ENCODE peak calls at places on chromosomes 6 and 20, in six cellular contexts. U is upper lobe of left lung, S is HCT116, I is spleen, G is GM12878, E is stomach. L is an unnamed sample.

GRCh38 chr6:130776287-130776925 is 50.8 kb upstream of the SMLR1 start:
- DNase-seq in I (no peak), G (peak; percentile 51), S (no peak), U (no peak), E (no peak), L (no peak)

GRCh38 chr20:50040432-50041237 is 57.9 kb downstream of the SNAI1 start:
- DNase-seq in E (no peak), I (no peak), S (no peak), U (no peak), G (no peak), L (no peak)

GRCh38 chr20:49597825-49598395 is 30.0 kb upstream of the PTGIS start:
- DNase-seq in G (no peak), U (no peak), I (no peak), E (no peak), S (no peak), L (no peak)

GRCh38 chr6:132713355-132714134 is at the start of gene VNN1:
- DNase-seq in U (no peak), E (no peak), G (no peak), I (no peak), S (no peak), L (no peak)

GRCh38 chr6:40997256-40997957 is 41.6 kb downstream of the UNC5CL start:
- DNase-seq in S (peak; percentile 82), E (peak; percentile 67), U (no peak), I (no peak), G (no peak), L (no peak)

GRCh38 chr20:55684578-55684977 is 320.7 kb downstream of the CBLN4 start:
- DNase-seq in I (no peak), E (no peak), S (no peak), G (no peak), U (no peak), L (no peak)

GRCh38 chr20:37741560-37741959 is 47.7 kb downstream of the CTNNBL1 start:
- DNase-seq in U (no peak), I (no peak), E (no peak), S (no peak), G (no peak), L (no peak)

GRCh38 chr6:79599725-79600259 is 31.3 kb upstream of the SH3BGRL2 start:
- DNase-seq in I (no peak), G (no peak), S (no peak), U (no peak), E (no peak), L (no peak)

GRCh38 chr6:132490024-132490423 is 22.9 kb downstream of the STX7 start:
- DNase-seq in U (no peak), G (no peak), S (no peak), E (no peak), I (no peak), L (no peak)

GRCh38 chr20:63502671-63503172 is 3.8 kb upstream of the EEF1A2 start:
- DNase-seq in S (no peak), U (peak; percentile 71), I (no peak), E (no peak), G (no peak), L (no peak)

GRCh38 chr6:137111296-137112066 is 62.0 kb downstream of the IL22RA2 start:
- DNase-seq in U (no peak), I (no peak), S (no peak), G (no peak), E (no peak), L (no peak)

GRCh38 chr6:106688177-106688951 is 59.0 kb downstream of the QRSL1 start:
- DNase-seq in G (peak; percentile 25), I (no peak), E (no peak), S (no peak), U (no peak), L (no peak)

GRCh38 chr20:9261781-9262180 is 192.9 kb downstream of the PLCB4 start:
- DNase-seq in U (no peak), S (no peak), G (no peak), E (no peak), I (no peak), L (no peak)

GRCh38 chr6:44224154-44224977 is 971 bp downstream of the SLC29A1 start:
- DNase-seq in S (no peak), I (peak; percentile 65), G (no peak), U (no peak), E (no peak), L (no peak)

GRCh38 chr20:35618372-35619131 is 2.9 kb downstream of the SPAG4 start:
- DNase-seq in E (no peak), S (no peak), U (peak; percentile 74), I (peak; percentile 84), G (no peak), L (no peak)

GRCh38 chr20:35618032-35618371 is 2.4 kb downstream of the SPAG4 start:
- DNase-seq in G (no peak), I (peak; percentile 54), E (no peak), S (no peak), U (no peak), L (no peak)

GRCh38 chr20:35617397-35618031 is 1.9 kb downstream of the SPAG4 start:
- DNase-seq in U (peak; percentile 66), E (peak; percentile 55), G (peak; percentile 37), I (peak; percentile 89), S (no peak), L (peak; percentile 39)

GRCh38 chr20:35620818-35621559 is 5.4 kb downstream of the SPAG4 start:
- DNase-seq in I (peak; percentile 72), E (no peak), G (no peak), U (no peak), S (no peak), L (no peak)

GRCh38 chr20:35619196-35620095 is 3.8 kb downstream of the SPAG4 start:
- DNase-seq in I (peak; percentile 94), E (peak; percentile 82), S (peak; percentile 76), U (peak; percentile 91), G (peak; percentile 45), L (peak; percentile 64)
- TF ChIP-seq POLR2AphosphoS5 in I (peak; percentile 74), E (peak; percentile 31), S (peak; percentile 54), U (no peak), G (peak; percentile 38), L (no peak)

GRCh38 chr6:156174026-156174880 is 602.9 kb upstream of the ARID1B start:
- DNase-seq in E (no peak), G (no peak), U (no peak), I (no peak), S (no peak), L (no peak)

GRCh38 chr6:156175433-156175832 is 601.7 kb upstream of the ARID1B start:
- DNase-seq in E (no peak), S (no peak), U (no peak), G (no peak), I (no peak), L (no peak)

GRCh38 chr6:156175971-156176421 is 601.2 kb upstream of the ARID1B start:
- DNase-seq in I (no peak), G (no peak), S (peak; percentile 38), E (peak; percentile 27), U (peak; percentile 44), L (peak; percentile 52)
- TF ChIP-seq CTCF in I (no peak), G (no peak), S (peak; percentile 42), E (no peak), U (no peak), L (no peak)

GRCh38 chr6:19753822-19754221 is 83.3 kb upstream of the ID4 start:
- DNase-seq in G (no peak), S (no peak), E (no peak), I (no peak), U (no peak), L (no peak)

GRCh38 chr6:19757036-19757435 is 80.1 kb upstream of the ID4 start:
- DNase-seq in E (no peak), G (no peak), I (no peak), S (no peak), U (no peak), L (no peak)

GRCh38 chr6:19749722-19750121 is 87.4 kb upstream of the ID4 start:
- DNase-seq in S (no peak), I (no peak), U (no peak), G (no peak), E (no peak), L (no peak)

GRCh38 chr6:19759117-19759880 is 77.9 kb upstream of the ID4 start:
- DNase-seq in S (no peak), G (no peak), U (no peak), E (no peak), I (no peak), L (no peak)

DNA sequence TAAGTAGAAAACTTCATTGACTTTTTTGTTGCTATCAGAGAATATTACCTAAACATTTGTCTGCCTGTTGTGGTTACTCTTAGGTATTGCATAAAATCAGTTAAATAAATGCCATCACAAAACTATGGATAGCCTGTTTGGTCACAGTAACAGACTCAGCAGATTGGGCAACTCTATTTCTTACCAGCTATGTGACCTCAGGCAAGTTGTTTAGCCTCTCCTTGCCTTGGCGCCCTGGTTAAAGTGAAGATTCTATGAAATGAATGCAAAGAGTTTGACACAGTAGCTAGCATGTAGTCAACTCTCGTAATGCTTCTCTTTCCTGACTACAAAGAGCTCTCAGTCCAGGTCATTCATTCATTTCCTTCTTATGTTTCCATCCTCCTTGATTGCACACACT is 82.5 kb upstream of the ID4 start:
- DNase-seq in E (no peak), S (no peak), G (no peak), I (no peak), U (no peak), L (no peak)
- H3K4me1 ChIP-seq in E (no peaks in the 10 kb centered on the region), S (peaks cover 26% of the 10 kb centered on the region), G (no peaks in the 10 kb centered on the region), I (no peaks in the 10 kb centered on the region), U (no peaks in the 10 kb centered on the region), L (no peaks in the 10 kb centered on the region)

GRCh38 chr6:7720346-7720745 is 5.6 kb upstream of the BMP6 start:
- DNase-seq in U (no peak), S (no peak), I (no peak), G (no peak), E (no peak), L (no peak)

GRCh38 chr6:7723041-7723447 is 2.9 kb upstream of the BMP6 start:
- DNase-seq in S (peak; percentile 85), G (no peak), E (peak; percentile 81), I (peak; percentile 86), U (no peak), L (peak; percentile 63)

GRCh38 chr6:7723554-7723953 is 2.3 kb upstream of the BMP6 start:
- DNase-seq in E (no peak), I (no peak), U (no peak), S (no peak), G (no peak), L (no peak)

GRCh38 chr6:7719364-7719763 is 6.5 kb upstream of the BMP6 start:
- DNase-seq in G (no peak), E (no peak), U (no peak), I (no peak), S (no peak), L (no peak)

GRCh38 chr6:7721654-7722053 is 4.2 kb upstream of the BMP6 start:
- DNase-seq in E (no peak), S (peak; percentile 31), G (no peak), U (no peak), I (no peak), L (no peak)
- TF ChIP-seq POLR2AphosphoS5 in E (no peak), S (no peak), G (no peak), U (no peak), I (no peak), L (no peak)

DNA sequence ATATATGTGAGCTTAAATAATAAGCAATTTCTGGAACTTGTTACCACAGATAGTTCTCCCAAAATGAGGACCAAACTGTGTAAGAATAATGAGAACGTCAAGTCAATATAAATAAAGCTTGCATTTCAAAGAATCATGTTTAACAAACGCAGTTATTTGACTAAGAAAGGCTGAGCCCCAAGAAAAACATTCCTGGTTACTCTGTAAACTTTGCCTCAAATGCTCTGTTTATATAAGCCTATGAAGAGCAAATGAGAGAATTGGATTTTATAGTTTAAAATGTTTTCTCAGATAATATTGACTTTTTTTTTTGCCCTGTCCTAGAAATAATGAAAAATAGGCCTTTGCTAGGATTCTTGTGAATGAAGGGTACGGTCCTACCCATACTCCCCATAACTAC is 81.3 kb downstream of the C6orf52 start:
- DNase-seq in S (no peak), I (no peak), U (no peak), E (no peak), G (no peak), L (no peak)
- TF ChIP-seq CTCF in S (no peak), I (no peak), U (no peak), E (no peak), G (no peak), L (no peak)

GRCh38 chr6:31927868-31928671 is 553 bp downstream of the C2 start:
- DNase-seq in I (no peak), U (no peak), G (no peak), E (no peak), S (no peak), L (no peak)
- H3K4me1 ChIP-seq in I (no peaks in the 10 kb centered on the region), U (peaks cover 19% of the 10 kb centered on the region), G (no peaks in the 10 kb centered on the region), E (no peaks in the 10 kb centered on the region), S (peaks cover 3% of the 10 kb centered on the region), L (no peaks in the 10 kb centered on the region)